ENCODE peak calls at places on chromosomes 16 and 17, in five cellular contexts. X is adrenal gland, Z is IMR-90, N is endothelial cell, C is Calu3. K is an unnamed sample.

GRCh38 chr17:78669256-78669974 is 92.2 kb upstream of the DNAH17 start:
- DNase-seq in C (no peak), X (no peak), N (no peak), Z (no peak), K (no peak)

GRCh38 chr17:78142113-78142861 is 3.9 kb upstream of the C17orf99 start:
- DNase-seq in N (no peak), Z (peak), X (no peak), C (peak), K (peak)

GRCh38 chr17:40075216-40076100 is 12.7 kb downstream of the THRA start:
- DNase-seq in C (peak), Z (peak), X (peak), N (peak), K (no peak)

GRCh38 chr17:69921046-69921445 is 154.0 kb upstream of the KCNJ16 start:
- DNase-seq in C (no peak), X (no peak), Z (no peak), N (no peak), K (no peak)

GRCh38 chr17:70028397-70028796 is 46.6 kb upstream of the KCNJ16 start:
- DNase-seq in C (no peak), N (no peak), X (no peak), Z (peak), K (no peak)

GRCh38 chr16:1296688-1297412 is 12.6 kb upstream of the UBE2I start:
- DNase-seq in C (peak), N (no peak), Z (peak), X (peak), K (peak)

GRCh38 chr17:40316571-40317344 is 7.8 kb downstream of the RARA start:
- DNase-seq in X (peak), C (peak), N (peak), Z (peak), K (peak)

GRCh38 chr17:4806770-4807533 is at the start of gene PLD2:
- DNase-seq in X (peak), C (peak), Z (peak), N (peak), K (peak)

GRCh38 chr17:79632432-79632735 is 21.5 kb upstream of the RBFOX3 start:
- DNase-seq in Z (no peak), C (no peak), N (no peak), X (peak), K (no peak)

GRCh38 chr17:66775262-66775661 is 59.7 kb upstream of the CACNG5 start:
- DNase-seq in C (no peak), X (no peak), Z (no peak), N (no peak), K (no peak)

GRCh38 chr17:2436516-2436915 is 35.7 kb upstream of the MNT start:
- DNase-seq in Z (no peak), X (no peak), N (no peak), C (no peak), K (no peak)

GRCh38 chr16:678858-679807 is 1.1 kb upstream of the STUB1 start:
- DNase-seq in N (peak), X (peak), C (no peak), Z (peak), K (peak)

GRCh38 chr16:73000020-73000906 is 47.7 kb downstream of the ZFHX3 start:
- DNase-seq in Z (no peak), X (no peak), C (peak), N (no peak), K (no peak)

GRCh38 chr17:5544115-5544514 is 40.2 kb downstream of the NLRP1 start:
- DNase-seq in Z (no peak), C (no peak), N (no peak), X (no peak), K (no peak)

GRCh38 chr16:79800016-79800608 is 199.6 kb upstream of the MAF start:
- DNase-seq in N (no peak), X (no peak), C (no peak), Z (no peak), K (no peak)

GRCh38 chr16:72609933-72610332 is 438.0 kb upstream of the PMFBP1 start:
- DNase-seq in N (no peak), C (no peak), Z (no peak), X (no peak), K (no peak)

GRCh38 chr17:66686601-66687000 is 148.3 kb upstream of the CACNG5 start:
- DNase-seq in C (no peak), X (no peak), Z (no peak), N (no peak), K (no peak)

DNA sequence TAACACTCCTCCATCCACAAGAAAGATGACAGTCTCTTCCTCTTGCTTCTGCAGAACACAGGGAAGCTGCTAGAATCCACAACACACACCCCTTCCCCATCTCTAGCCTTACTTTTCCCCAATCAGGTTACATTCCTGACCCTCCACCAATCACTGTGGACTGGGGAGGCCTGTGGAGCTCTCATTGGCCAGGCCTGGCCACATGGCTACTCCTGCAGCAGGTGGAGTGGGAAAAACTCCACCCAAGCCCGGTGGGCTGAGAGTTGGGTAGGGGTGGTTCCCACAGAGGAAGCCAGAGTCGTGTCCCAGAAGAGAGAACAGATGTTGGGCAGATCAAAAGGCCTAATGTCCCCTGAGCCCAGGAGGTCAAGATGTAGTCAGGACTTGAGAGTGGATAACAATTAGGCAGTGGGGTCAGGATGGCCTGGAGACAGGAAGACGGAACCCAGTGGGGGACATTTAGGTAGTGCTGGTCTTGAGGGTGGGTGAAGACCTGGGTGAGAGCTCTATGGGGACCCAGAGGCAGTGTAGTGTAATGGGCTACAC is 22.1 kb downstream of the COQ7 start:
- DNase-seq in C (no peak), Z (no peak), N (no peak), X (no peak), K (no peak)
- TF ChIP-seq CTCF in C (no peak), Z (no peak), N (no peak), X (no peak), K (no peak)

GRCh38 chr17:49447603-49448325 is 33.1 kb upstream of the PHB1 start:
- DNase-seq in Z (no peak), N (no peak), X (no peak), C (no peak), K (no peak)
- TF ChIP-seq CTCF in Z (no peak), N (no peak), X (no peak), C (no peak), K (no peak)

GRCh38 chr17:76887809-76888208 is 19.6 kb downstream of the MGAT5B start:
- DNase-seq in X (no peak), C (no peak), Z (no peak), N (no peak), K (no peak)
- TF ChIP-seq CTCF in X (no peak), C (no peak), Z (no peak), N (no peak), K (no peak)

GRCh38 chr16:14020141-14020540 is 51.0 kb upstream of the MRTFB start:
- DNase-seq in C (no peak), N (no peak), X (no peak), Z (no peak), K (no peak)

GRCh38 chr16:14015948-14016347 is 55.2 kb upstream of the MRTFB start:
- DNase-seq in X (no peak), C (no peak), Z (peak), N (no peak), K (peak)

GRCh38 chr16:14015017-14015416 is 56.1 kb upstream of the MRTFB start:
- DNase-seq in C (no peak), Z (peak), N (no peak), X (no peak), K (no peak)

GRCh38 chr16:14015461-14015860 is 55.7 kb upstream of the MRTFB start:
- DNase-seq in N (no peak), Z (no peak), X (no peak), C (no peak), K (no peak)

GRCh38 chr16:14018848-14019247 is 52.3 kb upstream of the MRTFB start:
- DNase-seq in C (no peak), Z (no peak), N (no peak), X (no peak), K (no peak)
- TF ChIP-seq CTCF in C (no peak), Z (no peak), N (no peak), X (no peak), K (no peak)

GRCh38 chr16:87060026-87060986 is 256.9 kb downstream of the C16orf95 start:
- DNase-seq in X (no peak), C (peak), Z (peak), N (no peak), K (peak)

GRCh38 chr16:87057291-87057881 is 259.8 kb downstream of the C16orf95 start:
- DNase-seq in C (no peak), N (no peak), X (no peak), Z (no peak), K (no peak)

GRCh38 chr16:87057951-87058560 is 259.1 kb downstream of the C16orf95 start:
- DNase-seq in N (no peak), X (no peak), Z (no peak), C (no peak), K (no peak)

GRCh38 chr16:87056551-87056950 is 260.6 kb downstream of the C16orf95 start:
- DNase-seq in N (no peak), Z (no peak), C (no peak), X (no peak), K (no peak)

GRCh38 chr16:87058728-87059250 is 258.4 kb downstream of the C16orf95 start:
- DNase-seq in Z (no peak), N (no peak), C (no peak), X (no peak), K (no peak)
- TF ChIP-seq CTCF in Z (no peak), N (no peak), C (no peak), X (no peak), K (no peak)

GRCh38 chr17:57607553-57608120 is 137.5 kb downstream of the CCDC182 start:
- DNase-seq in X (no peak), Z (no peak), N (no peak), C (no peak), K (no peak)
- TF ChIP-seq CTCF in X (no peak), Z (no peak), N (no peak), C (no peak), K (no peak)